ENCODE peak calls at places on chromosomes 5 and 9, in six cellular contexts. One of them, this sample, is unnamed.

GRCh38 chr9:125176632-125177031 is 13.0 kb downstream of the PPP6C start:
- DNase-seq in omental fat pad: no peak
- DNase-seq in left lung: no peak
- DNase-seq in fibroblast of lung: no peak
- DNase-seq in dorsolateral prefrontal cortex: no peak
- DNase-seq in tibial artery: no peak
- DNase-seq in this sample: no peak

GRCh38 chr5:14190194-14191164 is 47.3 kb downstream of the TRIO start:
- DNase-seq in omental fat pad: no peak
- DNase-seq in left lung: no peak
- DNase-seq in fibroblast of lung: peak; percentile 100
- DNase-seq in dorsolateral prefrontal cortex: no peak
- DNase-seq in tibial artery: peak; percentile 47
- DNase-seq in this sample: no peak

GRCh38 chr5:91182763-91183162 is 200.4 kb downstream of the ARRDC3 start:
- DNase-seq in omental fat pad: no peak
- DNase-seq in left lung: no peak
- DNase-seq in fibroblast of lung: no peak
- DNase-seq in dorsolateral prefrontal cortex: no peak
- DNase-seq in tibial artery: peak; percentile 39
- DNase-seq in this sample: no peak

GRCh38 chr5:142644640-142645361 is 41.1 kb downstream of the FGF1 start:
- DNase-seq in omental fat pad: peak; percentile 38
- DNase-seq in left lung: no peak
- DNase-seq in fibroblast of lung: peak; percentile 100
- DNase-seq in dorsolateral prefrontal cortex: peak; percentile 44
- DNase-seq in tibial artery: no peak
- DNase-seq in this sample: no peak

GRCh38 chr5:43232943-43233833 is 41.2 kb downstream of the NIM1K start:
- DNase-seq in omental fat pad: no peak
- DNase-seq in left lung: no peak
- DNase-seq in fibroblast of lung: no peak
- DNase-seq in dorsolateral prefrontal cortex: no peak
- DNase-seq in tibial artery: no peak
- DNase-seq in this sample: no peak

GRCh38 chr5:14040542-14040941 is 96.1 kb upstream of the DNAH5 start:
- DNase-seq in omental fat pad: no peak
- DNase-seq in left lung: no peak
- DNase-seq in fibroblast of lung: no peak
- DNase-seq in dorsolateral prefrontal cortex: no peak
- DNase-seq in tibial artery: no peak
- DNase-seq in this sample: no peak

GRCh38 chr5:177309351-177310191 is 2.1 kb downstream of the MXD3 start:
- DNase-seq in omental fat pad: no peak
- DNase-seq in left lung: peak; percentile 90
- DNase-seq in fibroblast of lung: peak; percentile 58
- DNase-seq in dorsolateral prefrontal cortex: peak; percentile 59
- DNase-seq in tibial artery: no peak
- DNase-seq in this sample: peak; percentile 81

GRCh38 chr5:17966636-17967402 is 332.6 kb downstream of the TAF11L14 start:
- DNase-seq in omental fat pad: no peak
- DNase-seq in left lung: no peak
- DNase-seq in fibroblast of lung: no peak
- DNase-seq in dorsolateral prefrontal cortex: no peak
- DNase-seq in tibial artery: no peak
- DNase-seq in this sample: no peak

GRCh38 chr9:112556497-112557085 is 70.0 kb downstream of the KIAA1958 start:
- DNase-seq in omental fat pad: no peak
- DNase-seq in left lung: no peak
- DNase-seq in fibroblast of lung: peak; percentile 91
- DNase-seq in dorsolateral prefrontal cortex: no peak
- DNase-seq in tibial artery: no peak
- DNase-seq in this sample: no peak

GRCh38 chr9:36892279-36892678 is 141.8 kb downstream of the PAX5 start:
- DNase-seq in omental fat pad: no peak
- DNase-seq in left lung: no peak
- DNase-seq in fibroblast of lung: no peak
- DNase-seq in dorsolateral prefrontal cortex: peak; percentile 8
- DNase-seq in tibial artery: no peak
- DNase-seq in this sample: no peak

GRCh38 chr5:146751781-146752401 is 126.7 kb downstream of the PPP2R2B start:
- DNase-seq in omental fat pad: no peak
- DNase-seq in left lung: no peak
- DNase-seq in fibroblast of lung: no peak
- DNase-seq in dorsolateral prefrontal cortex: no peak
- DNase-seq in tibial artery: no peak
- DNase-seq in this sample: peak; percentile 4

GRCh38 chr5:59544573-59544972 is 349.0 kb downstream of the PDE4D start:
- DNase-seq in omental fat pad: no peak
- DNase-seq in left lung: no peak
- DNase-seq in fibroblast of lung: no peak
- DNase-seq in dorsolateral prefrontal cortex: no peak
- DNase-seq in tibial artery: no peak
- DNase-seq in this sample: no peak

GRCh38 chr5:149117970-149118369 is 23.3 kb upstream of the ABLIM3 start:
- DNase-seq in omental fat pad: no peak
- DNase-seq in left lung: no peak
- DNase-seq in fibroblast of lung: no peak
- DNase-seq in dorsolateral prefrontal cortex: no peak
- DNase-seq in tibial artery: no peak
- DNase-seq in this sample: no peak

GRCh38 chr5:157860898-157861894 is 2.3 kb upstream of the CLINT1 start:
- DNase-seq in omental fat pad: no peak
- DNase-seq in left lung: no peak
- DNase-seq in fibroblast of lung: no peak
- DNase-seq in dorsolateral prefrontal cortex: no peak
- DNase-seq in tibial artery: no peak
- DNase-seq in this sample: peak; percentile 75

GRCh38 chr9:108207611-108208051 is 648.2 kb downstream of the ACTL7B start:
- DNase-seq in omental fat pad: no peak
- DNase-seq in left lung: no peak
- DNase-seq in fibroblast of lung: peak; percentile 26
- DNase-seq in dorsolateral prefrontal cortex: no peak
- DNase-seq in tibial artery: no peak
- DNase-seq in this sample: no peak

GRCh38 chr5:68012429-68012828 is 203.1 kb upstream of the PIK3R1 start:
- DNase-seq in omental fat pad: no peak
- DNase-seq in left lung: no peak
- DNase-seq in fibroblast of lung: peak; percentile 44
- DNase-seq in dorsolateral prefrontal cortex: no peak
- DNase-seq in tibial artery: no peak
- DNase-seq in this sample: no peak

GRCh38 chr5:11903121-11903613 is 1.1 kb downstream of the CTNND2 start:
- DNase-seq in omental fat pad: no peak
- DNase-seq in left lung: peak; percentile 26
- DNase-seq in fibroblast of lung: peak; percentile 41
- DNase-seq in dorsolateral prefrontal cortex: peak; percentile 45
- DNase-seq in tibial artery: no peak
- DNase-seq in this sample: no peak

GRCh38 chr9:37749129-37749528 is 4.5 kb upstream of the TRMT10B start:
- DNase-seq in omental fat pad: no peak
- DNase-seq in left lung: no peak
- DNase-seq in fibroblast of lung: no peak
- DNase-seq in dorsolateral prefrontal cortex: no peak
- DNase-seq in tibial artery: no peak
- DNase-seq in this sample: no peak

GRCh38 chr9:98809311-98810105 is 2.0 kb downstream of the GALNT12 start:
- DNase-seq in omental fat pad: no peak
- DNase-seq in left lung: no peak
- DNase-seq in fibroblast of lung: no peak
- DNase-seq in dorsolateral prefrontal cortex: no peak
- DNase-seq in tibial artery: no peak
- DNase-seq in this sample: no peak

GRCh38 chr5:102591650-102592049 is 92.8 kb upstream of the SLCO6A1 start:
- DNase-seq in omental fat pad: no peak
- DNase-seq in left lung: no peak
- DNase-seq in fibroblast of lung: no peak
- DNase-seq in dorsolateral prefrontal cortex: no peak
- DNase-seq in tibial artery: no peak
- DNase-seq in this sample: peak; percentile 2

GRCh38 chr9:132160802-132161742 is 786 bp upstream of the NTNG2 start:
- DNase-seq in omental fat pad: no peak
- DNase-seq in left lung: peak; percentile 85
- DNase-seq in fibroblast of lung: peak; percentile 76
- DNase-seq in dorsolateral prefrontal cortex: no peak
- DNase-seq in tibial artery: peak; percentile 41
- DNase-seq in this sample: peak; percentile 71

GRCh38 chr5:132289097-132289496 is 5.1 kb upstream of the SLC22A4 start:
- DNase-seq in omental fat pad: no peak
- DNase-seq in left lung: no peak
- DNase-seq in fibroblast of lung: no peak
- DNase-seq in dorsolateral prefrontal cortex: no peak
- DNase-seq in tibial artery: no peak
- DNase-seq in this sample: no peak

GRCh38 chr5:66540078-66540477 is 56.1 kb upstream of the MAST4 start:
- DNase-seq in omental fat pad: no peak
- DNase-seq in left lung: no peak
- DNase-seq in fibroblast of lung: peak; percentile 63
- DNase-seq in dorsolateral prefrontal cortex: no peak
- DNase-seq in tibial artery: no peak
- DNase-seq in this sample: no peak

GRCh38 chr5:180253036-180253824 is 38.7 kb downstream of the MAPK9 start:
- DNase-seq in omental fat pad: no peak
- DNase-seq in left lung: no peak
- DNase-seq in fibroblast of lung: no peak
- DNase-seq in dorsolateral prefrontal cortex: no peak
- DNase-seq in tibial artery: no peak
- DNase-seq in this sample: no peak

GRCh38 chr9:92717201-92718085 is 47.2 kb downstream of the BICD2 start:
- DNase-seq in omental fat pad: no peak
- DNase-seq in left lung: no peak
- DNase-seq in fibroblast of lung: no peak
- DNase-seq in dorsolateral prefrontal cortex: no peak
- DNase-seq in tibial artery: no peak
- DNase-seq in this sample: peak; percentile 60

GRCh38 chr9:92718086-92719001 is 46.3 kb downstream of the BICD2 start:
- DNase-seq in omental fat pad: no peak
- DNase-seq in left lung: no peak
- DNase-seq in fibroblast of lung: no peak
- DNase-seq in dorsolateral prefrontal cortex: no peak
- DNase-seq in tibial artery: no peak
- DNase-seq in this sample: no peak

GRCh38 chr9:92715488-92716231 is 45.7 kb upstream of the IPPK start:
- DNase-seq in omental fat pad: no peak
- DNase-seq in left lung: no peak
- DNase-seq in fibroblast of lung: peak; percentile 32
- DNase-seq in dorsolateral prefrontal cortex: no peak
- DNase-seq in tibial artery: no peak
- DNase-seq in this sample: peak; percentile 5

GRCh38 chr9:92714787-92715487 is 45.0 kb upstream of the IPPK start:
- DNase-seq in omental fat pad: no peak
- DNase-seq in left lung: no peak
- DNase-seq in fibroblast of lung: no peak
- DNase-seq in dorsolateral prefrontal cortex: no peak
- DNase-seq in tibial artery: no peak
- DNase-seq in this sample: peak; percentile 2

DNA sequence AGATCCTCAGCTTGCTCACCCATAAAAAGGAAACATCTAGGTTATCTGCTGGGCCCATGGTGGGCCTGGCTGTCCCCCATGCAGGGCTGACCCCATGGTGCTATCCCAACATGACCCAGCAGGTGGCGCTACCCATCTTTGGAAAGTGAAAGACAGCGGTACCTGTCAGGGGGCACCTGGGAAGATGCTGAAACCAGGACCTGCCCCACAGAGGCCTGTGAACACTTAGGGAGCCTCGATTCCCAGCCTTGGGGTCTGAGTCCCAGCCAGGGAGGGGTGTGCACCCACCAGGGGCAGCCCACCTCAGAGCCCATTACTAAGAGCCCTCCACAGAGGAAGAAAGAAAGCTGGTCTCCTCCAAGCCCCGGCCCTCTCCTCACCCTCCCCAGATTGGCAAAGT is 46.6 kb upstream of the IPPK start:
- DNase-seq in omental fat pad: peak; percentile 91
- DNase-seq in left lung: no peak
- DNase-seq in fibroblast of lung: peak; percentile 14
- DNase-seq in dorsolateral prefrontal cortex: peak; percentile 72
- DNase-seq in tibial artery: peak; percentile 50
- DNase-seq in this sample: peak; percentile 89
- TF ChIP-seq CTCF in omental fat pad: no peak
- TF ChIP-seq CTCF in left lung: peak; percentile 91
- TF ChIP-seq CTCF in fibroblast of lung: peak; percentile 93
- TF ChIP-seq CTCF in dorsolateral prefrontal cortex: peak; percentile 93
- TF ChIP-seq CTCF in tibial artery: peak; percentile 81
- TF ChIP-seq CTCF in this sample: peak; percentile 79

DNA sequence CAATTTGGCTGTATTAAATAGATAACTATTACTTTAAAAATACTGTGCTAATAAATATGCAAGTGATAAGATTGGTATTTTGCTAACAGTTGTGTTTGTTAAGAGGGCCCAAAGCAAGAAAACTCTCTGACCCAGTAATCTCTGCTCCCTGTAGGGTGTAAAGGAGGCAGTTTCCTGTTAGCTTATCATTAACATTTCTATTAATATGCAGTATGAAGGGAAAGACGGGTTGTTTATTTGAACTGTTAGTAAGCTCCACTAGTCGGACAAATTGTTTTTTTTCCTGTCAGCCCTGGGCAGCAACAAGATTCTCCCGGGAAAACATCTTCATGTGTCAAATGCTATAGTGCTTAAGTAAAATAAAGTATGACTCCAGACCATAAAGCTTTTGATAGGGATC is 35.6 kb downstream of the ERP44 start:
- DNase-seq in omental fat pad: no peak
- DNase-seq in left lung: no peak
- DNase-seq in fibroblast of lung: no peak
- DNase-seq in dorsolateral prefrontal cortex: no peak
- DNase-seq in tibial artery: no peak
- DNase-seq in this sample: peak; percentile 22
- TF ChIP-seq CTCF in omental fat pad: no peak
- TF ChIP-seq CTCF in left lung: no peak
- TF ChIP-seq CTCF in fibroblast of lung: no peak
- TF ChIP-seq CTCF in dorsolateral prefrontal cortex: no peak
- TF ChIP-seq CTCF in tibial artery: no peak
- TF ChIP-seq CTCF in this sample: no peak

DNA sequence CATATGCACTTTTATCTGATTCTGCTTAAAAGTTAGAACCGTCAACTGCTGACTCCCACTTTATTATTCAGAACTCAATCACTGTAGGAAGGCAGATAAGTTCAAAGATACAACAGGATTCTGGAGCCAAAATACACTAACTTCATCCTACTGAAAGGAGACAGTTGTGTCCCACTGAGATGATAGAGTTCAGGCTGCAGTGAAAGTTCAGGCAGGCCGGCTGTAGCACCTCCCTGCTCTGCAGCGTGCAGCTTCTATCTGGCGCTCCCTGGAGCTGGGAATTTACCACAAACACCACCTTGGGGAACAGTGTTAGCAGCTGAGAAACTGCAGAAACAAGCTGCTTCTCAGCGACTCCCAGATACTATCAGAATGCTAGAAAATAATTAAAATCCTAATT is 52.5 kb upstream of the CNTLN start:
- DNase-seq in omental fat pad: no peak
- DNase-seq in left lung: no peak
- DNase-seq in fibroblast of lung: peak; percentile 61
- DNase-seq in dorsolateral prefrontal cortex: no peak
- DNase-seq in tibial artery: no peak
- DNase-seq in this sample: no peak
- TF ChIP-seq CTCF in omental fat pad: no peak
- TF ChIP-seq CTCF in left lung: no peak
- TF ChIP-seq CTCF in fibroblast of lung: peak; percentile 14
- TF ChIP-seq CTCF in dorsolateral prefrontal cortex: no peak
- TF ChIP-seq CTCF in tibial artery: no peak
- TF ChIP-seq CTCF in this sample: no peak

GRCh38 chr9:136591191-136591752 is 45.4 kb upstream of the NOTCH1 start:
- DNase-seq in omental fat pad: no peak
- DNase-seq in left lung: peak; percentile 41
- DNase-seq in fibroblast of lung: no peak
- DNase-seq in dorsolateral prefrontal cortex: no peak
- DNase-seq in tibial artery: no peak
- DNase-seq in this sample: no peak
- TF ChIP-seq CTCF in omental fat pad: no peak
- TF ChIP-seq CTCF in left lung: no peak
- TF ChIP-seq CTCF in fibroblast of lung: no peak
- TF ChIP-seq CTCF in dorsolateral prefrontal cortex: no peak
- TF ChIP-seq CTCF in tibial artery: no peak
- TF ChIP-seq CTCF in this sample: no peak